ENCODE peak calls at places on chromosomes 1 and 21, in six cellular contexts. W is ELR; V is RCC 7860; A is PC-3; L is fibroblast of the conjunctiva; C is stimulated activated CD4-positive, alpha-beta T cell treated with anti-CD3 and anti-CD28 coated beads, Interleukin-15, amount 100 ng/mL, for 1 hour. H is an unnamed sample.

GRCh38 chr1:23601104-23601967 is 42.0 kb upstream of the ID3 start:
- DNase-seq in W (no peak), V (no peak), A (no peak), L (no peak), C (no peak), H (no peak)

GRCh38 chr1:86965012-86965826 is 50.8 kb downstream of the HS2ST1 start:
- DNase-seq in W (peak; percentile 57), V (no peak), A (peak; percentile 57), L (peak; percentile 38), C (no peak), H (no peak)

GRCh38 chr1:67853704-67854103 is 20.4 kb upstream of the GNG12 start:
- DNase-seq in W (peak; percentile 85), V (peak; percentile 80), A (peak; percentile 85), L (peak; percentile 72), C (no peak), H (peak; percentile 88)

GRCh38 chr1:191577213-191577612 is 581.0 kb upstream of the RGS18 start:
- DNase-seq in W (no peak), V (no peak), A (no peak), L (no peak), C (no peak), H (no peak)

GRCh38 chr1:89719502-89720306 is 86.8 kb downstream of the LRRC8C start:
- DNase-seq in W (peak; percentile 17), V (no peak), A (no peak), L (no peak), C (no peak), H (no peak)

GRCh38 chr21:42592156-42592820 is 61.1 kb upstream of the PDE9A start:
- DNase-seq in W (no peak), V (no peak), A (no peak), L (no peak), C (no peak), H (no peak)

GRCh38 chr21:41536076-41536826 is 28.3 kb upstream of the TMPRSS2 start:
- DNase-seq in W (no peak), V (no peak), A (peak; percentile 91), L (no peak), C (no peak), H (no peak)

GRCh38 chr1:100921110-100921706 is 25.3 kb downstream of the SLC30A7 start:
- DNase-seq in W (peak; percentile 74), V (peak; percentile 49), A (peak; percentile 79), L (peak; percentile 48), C (no peak), H (peak; percentile 7)

GRCh38 chr1:215287362-215287761 is 204.8 kb downstream of the KCNK2 start:
- DNase-seq in W (no peak), V (no peak), A (no peak), L (peak; percentile 26), C (no peak), H (no peak)

GRCh38 chr1:218494000-218494399 is 148.9 kb downstream of the TGFB2 start:
- DNase-seq in W (no peak), V (no peak), A (no peak), L (no peak), C (no peak), H (no peak)

GRCh38 chr1:228279011-228279721 is 71.3 kb downstream of the OBSCN start:
- DNase-seq in W (no peak), V (no peak), A (no peak), L (no peak), C (no peak), H (no peak)

GRCh38 chr1:24199291-24199900 is 12.3 kb upstream of the IFNLR1 start:
- DNase-seq in W (peak; percentile 73), V (peak; percentile 56), A (peak; percentile 76), L (peak; percentile 51), C (peak; percentile 51), H (no peak)